ENCODE peak calls at places on chromosomes 11 and 22, in four cellular contexts. C, D, V and Z are unnamed samples.
A peak's percentile ranks its signal among the peaks of the same experiment; 100 is the strongest.

GRCh38 chr11:130145975-130146776 is 13.4 kb upstream of the ST14 start:
- DNase-seq in C (peak; percentile 11), D (peak; percentile 21), V (no peak), Z (peak; percentile 38)

GRCh38 chr11:27471588-27472397 is 797 bp downstream of the LGR4 start:
- DNase-seq in C (peak; percentile 14), D (no peak), V (peak; percentile 19), Z (no peak)

GRCh38 chr11:112082729-112083128 is 3.8 kb downstream of the TIMM8B start:
- DNase-seq in C (no peak), D (no peak), V (peak; percentile 18), Z (peak; percentile 96)

GRCh38 chr11:7944123-7944522 is 2.6 kb upstream of the OR10A3 start:
- DNase-seq in C (no peak), D (no peak), V (no peak), Z (no peak)

GRCh38 chr11:134466035-134466908 is 54.2 kb upstream of the B3GAT1 start:
- DNase-seq in C (no peak), D (no peak), V (no peak), Z (no peak)

GRCh38 chr11:64763804-64764611 is 4.2 kb upstream of the PYGM start:
- DNase-seq in C (peak; percentile 55), D (no peak), V (no peak), Z (no peak)

GRCh38 chr11:78341841-78342240 is 75.8 kb downstream of the GAB2 start:
- DNase-seq in C (no peak), D (no peak), V (no peak), Z (no peak)

GRCh38 chr11:106224172-106224571 is 146.7 kb downstream of the AASDHPPT start:
- DNase-seq in C (no peak), D (no peak), V (no peak), Z (no peak)

GRCh38 chr11:72673943-72674828 is at the start of gene PDE2A:
- DNase-seq in C (no peak), D (no peak), V (no peak), Z (no peak)

GRCh38 chr11:118321386-118322082 is 17.0 kb downstream of the CD3E start:
- DNase-seq in C (no peak), D (no peak), V (no peak), Z (no peak)

GRCh38 chr11:7851391-7851790 is 54.6 kb upstream of the OR5P2 start:
- DNase-seq in C (no peak), D (no peak), V (no peak), Z (no peak)

GRCh38 chr11:36069576-36070214 is 125.8 kb downstream of the LDLRAD3 start:
- DNase-seq in C (no peak), D (no peak), V (no peak), Z (no peak)

GRCh38 chr11:32379714-32380113 is 55.6 kb downstream of the WT1 start:
- DNase-seq in C (no peak), D (no peak), V (peak; percentile 33), Z (peak; percentile 98)

GRCh38 chr22:22242488-22242887 is 2.1 kb upstream of the VPREB1 start:
- DNase-seq in C (no peak), D (no peak), V (no peak), Z (no peak)

GRCh38 chr11:93073508-93074280 is 104.2 kb downstream of the MTNR1B start:
- DNase-seq in C (no peak), D (no peak), V (no peak), Z (no peak)

GRCh38 chr11:10302744-10303557 is 1.9 kb upstream of the ADM start:
- DNase-seq in C (peak; percentile 73), D (peak; percentile 75), V (peak; percentile 64), Z (no peak)

GRCh38 chr11:58059011-58059358 is 28.2 kb downstream of the OR6Q1 start:
- DNase-seq in C (no peak), D (peak; percentile 6), V (peak; percentile 91), Z (peak; percentile 97)

GRCh38 chr11:133137939-133138338 is 394.4 kb downstream of the OPCML start:
- DNase-seq in C (no peak), D (no peak), V (no peak), Z (no peak)

GRCh38 chr11:19805827-19806226 is 93.2 kb downstream of the NAV2 start:
- DNase-seq in C (no peak), D (no peak), V (no peak), Z (no peak)

GRCh38 chr11:65899356-65900124 is 648 bp downstream of the FOSL1 start:
- DNase-seq in C (peak; percentile 67), D (peak; percentile 63), V (peak; percentile 65), Z (peak; percentile 59)

GRCh38 chr22:18035740-18036139 is 11.4 kb upstream of the MICAL3 start:
- DNase-seq in C (no peak), D (no peak), V (no peak), Z (peak; percentile 79)

GRCh38 chr11:19652976-19653375 is 59.7 kb upstream of the NAV2 start:
- DNase-seq in C (no peak), D (no peak), V (no peak), Z (no peak)